ENCODE peak calls at places on chromosomes 5 and 9, in seven cellular contexts. X is RKO; E is left ventricle myocardium superior; R is ureter; D is GM23248; L is stimulated activated CD8-positive, alpha-beta memory T cell treated with anti-CD3 and anti-CD28 coated beads, Interleukin-12 subunit alpha, Interleukin-12 subunit beta, amount 100 ng/mL, for 4 hours; C is omental fat pad. W is an unnamed sample.

GRCh38 chr9:137205126-137206069 is at the start of the genes NDOR1 and TMEM203:
- DNase-seq in R (peak; percentile 92), L (peak; percentile 86), D (peak; percentile 94), C (peak; percentile 86), E (peak; percentile 95), X (peak; percentile 93), W (peak; percentile 77)

GRCh38 chr5:153807796-153808195 is 230.9 kb downstream of the FAM114A2 start:
- DNase-seq in E (no peak), X (no peak), R (no peak), C (no peak), D (no peak), L (no peak), W (no peak)

GRCh38 chr5:147512640-147513334 is 2.9 kb upstream of the DPYSL3 start:
- DNase-seq in C (no peak), E (no peak), X (no peak), L (no peak), D (no peak), R (no peak), W (no peak)

GRCh38 chr5:28414619-28415018 is 1376.2 kb upstream of the CDH9 start:
- DNase-seq in E (no peak), C (no peak), R (no peak), D (no peak), X (no peak), L (no peak), W (no peak)

GRCh38 chr5:112710896-112711295 is 26.8 kb upstream of the APC start:
- DNase-seq in E (no peak), D (no peak), L (no peak), R (no peak), C (no peak), X (no peak), W (no peak)

GRCh38 chr9:90025816-90026215 is 421.0 kb downstream of the GADD45G start:
- DNase-seq in D (peak; percentile 10), C (no peak), L (no peak), E (no peak), R (no peak), X (no peak), W (no peak)

GRCh38 chr9:115594551-115594950 is 476.6 kb upstream of the TNC start:
- DNase-seq in D (peak; percentile 51), E (no peak), X (no peak), L (no peak), C (no peak), R (no peak), W (no peak)

GRCh38 chr9:124368692-124369091 is 46.5 kb downstream of the PSMB7 start:
- DNase-seq in L (no peak), X (no peak), D (no peak), E (no peak), C (no peak), R (no peak), W (no peak)

GRCh38 chr5:61347088-61347487 is 15.0 kb downstream of the ZSWIM6 start:
- DNase-seq in E (no peak), C (no peak), R (no peak), D (peak; percentile 18), X (no peak), L (no peak), W (no peak)

GRCh38 chr9:136525207-136525606 is 20.6 kb downstream of the NOTCH1 start:
- DNase-seq in L (no peak), C (no peak), X (no peak), R (no peak), E (no peak), D (no peak), W (no peak)

GRCh38 chr5:132272341-132273210 is 15.1 kb downstream of the PDLIM4 start:
- DNase-seq in C (peak; percentile 64), E (peak; percentile 68), R (peak; percentile 67), L (peak; percentile 37), D (peak; percentile 56), X (peak; percentile 56), W (peak; percentile 30)

GRCh38 chr5:32627219-32627880 is 42.0 kb downstream of the SUB1 start:
- DNase-seq in D (peak; percentile 42), E (no peak), X (no peak), L (no peak), R (no peak), C (no peak), W (no peak)

GRCh38 chr9:136488247-136489214 is 5.7 kb upstream of the SEC16A start:
- DNase-seq in L (peak; percentile 52), X (peak; percentile 51), C (peak; percentile 68), R (peak; percentile 78), D (peak; percentile 54), E (peak; percentile 84), W (no peak)

GRCh38 chr9:129081388-129081889 is 528 bp downstream of the DOLPP1 start:
- DNase-seq in L (no peak), R (no peak), E (no peak), C (no peak), X (peak; percentile 61), D (peak; percentile 55), W (no peak)

GRCh38 chr9:135166566-135166965 is 79.1 kb downstream of the OLFM1 start:
- DNase-seq in R (no peak), D (no peak), X (no peak), L (no peak), E (no peak), C (no peak), W (no peak)

GRCh38 chr9:133842174-133842573 is 104.0 kb upstream of the SARDH start:
- DNase-seq in X (no peak), L (no peak), R (no peak), E (peak; percentile 27), D (no peak), C (no peak), W (no peak)

GRCh38 chr5:173423452-173424117 is 95.4 kb upstream of the STC2 start:
- DNase-seq in D (no peak), E (no peak), L (no peak), C (no peak), R (no peak), X (no peak), W (no peak)

GRCh38 chr9:98191615-98192502 is 578 bp downstream of the CORO2A start:
- DNase-seq in E (peak; percentile 49), D (peak; percentile 39), C (no peak), L (peak; percentile 9), R (peak; percentile 81), X (no peak), W (no peak)

GRCh38 chr9:76269789-76270188 is 124.4 kb downstream of the RFK start:
- DNase-seq in L (no peak), E (no peak), R (no peak), X (peak; percentile 9), D (peak; percentile 57), C (no peak), W (no peak)

GRCh38 chr9:38008168-38009034 is 60.6 kb downstream of the SHB start:
- DNase-seq in C (no peak), X (peak; percentile 97), E (peak; percentile 56), L (peak; percentile 26), D (peak; percentile 98), R (peak; percentile 70), W (peak; percentile 92)

GRCh38 chr9:136563646-136564321 is 17.9 kb upstream of the NOTCH1 start:
- DNase-seq in X (no peak), E (peak; percentile 27), L (no peak), R (no peak), D (no peak), C (no peak), W (no peak)

GRCh38 chr5:177403194-177403825 is 2.8 kb upstream of the PFN3 start:
- DNase-seq in X (peak; percentile 68), L (peak; percentile 33), E (peak; percentile 39), D (peak; percentile 50), R (no peak), C (no peak), W (no peak)

GRCh38 chr9:134643306-134643705 is 1.7 kb downstream of the COL5A1 start:
- DNase-seq in R (no peak), L (no peak), X (no peak), D (peak; percentile 79), C (no peak), E (no peak), W (peak; percentile 59)

GRCh38 chr9:90600029-90600428 is 42.6 kb downstream of the DIRAS2 start:
- DNase-seq in R (no peak), C (no peak), D (no peak), L (no peak), X (no peak), E (no peak), W (no peak)

GRCh38 chr9:124309665-124310064 is 51.9 kb downstream of the NEK6 start:
- DNase-seq in E (no peak), L (no peak), X (peak; percentile 98), C (no peak), R (no peak), D (peak; percentile 98), W (peak; percentile 95)

GRCh38 chr9:33719581-33720374 is 75.6 kb upstream of the PRSS3 start:
- DNase-seq in R (no peak), X (no peak), C (no peak), L (no peak), E (peak; percentile 34), D (peak; percentile 31), W (peak; percentile 15)

GRCh38 chr5:11528720-11529119 is 375.5 kb downstream of the CTNND2 start:
- DNase-seq in E (peak; percentile 75), X (no peak), L (no peak), C (no peak), D (no peak), R (no peak), W (no peak)

GRCh38 chr9:131039129-131039954 is 30.4 kb downstream of the LAMC3 start:
- DNase-seq in L (no peak), C (no peak), E (no peak), X (no peak), R (no peak), D (no peak), W (no peak)

GRCh38 chr9:18071651-18072060 is 402.3 kb upstream of the ADAMTSL1 start:
- DNase-seq in C (no peak), E (no peak), R (no peak), D (peak; percentile 38), L (no peak), X (no peak), W (peak; percentile 7)

GRCh38 chr9:18568969-18569368 is 95.0 kb downstream of the ADAMTSL1 start:
- DNase-seq in R (no peak), L (no peak), D (peak; percentile 34), E (no peak), C (no peak), X (no peak), W (no peak)

GRCh38 chr5:158899792-158900191 is 199.9 kb downstream of the EBF1 start:
- DNase-seq in R (peak; percentile 64), X (no peak), D (peak; percentile 84), C (no peak), E (peak; percentile 76), L (no peak), W (no peak)

GRCh38 chr5:147177125-147177840 is 57.5 kb upstream of the STK32A start:
- DNase-seq in E (no peak), D (peak; percentile 65), C (no peak), R (no peak), X (no peak), L (no peak), W (no peak)

GRCh38 chr9:86731511-86731993 is 215.8 kb downstream of the GAS1 start:
- DNase-seq in R (no peak), C (no peak), L (no peak), X (no peak), D (peak; percentile 70), E (no peak), W (peak; percentile 49)